ENCODE peak calls at places on chromosomes 11 and 22, in eight cellular contexts. M, O, Q, I, T, W, N and Y are unnamed samples.

GRCh38 chr11:103652013-103652412 is 384.4 kb upstream of the DDI1 start:
- DNase-seq in I (no peak), O (no peak), W (peak), Q (no peak), M (no peak), N (peak), T (no peak), Y (no peak)

GRCh38 chr11:67298786-67299185 is 4.5 kb upstream of the SSH3 start:
- DNase-seq in I (no peak), O (no peak), M (no peak), W (no peak), N (no peak), T (no peak), Q (no peak), Y (no peak)

GRCh38 chr11:119530503-119530902 is 107.5 kb upstream of the THY1 start:
- DNase-seq in M (peak), W (no peak), I (no peak), O (no peak), N (no peak), T (no peak), Q (no peak), Y (no peak)

GRCh38 chr22:26169312-26170111 is at the start of gene SEZ6L:
- DNase-seq in T (peak), W (no peak), Q (peak), M (peak), O (peak), N (no peak), I (peak), Y (peak)

GRCh38 chr11:34339149-34340064 is 18.4 kb downstream of the ABTB2 start:
- DNase-seq in T (no peak), O (peak), I (no peak), N (no peak), Q (no peak), W (no peak), M (no peak), Y (peak)

GRCh38 chr11:57641011-57641410 is 8.7 kb downstream of the YPEL4 start:
- DNase-seq in I (no peak), T (no peak), M (no peak), Q (peak), W (no peak), O (no peak), N (no peak), Y (no peak)

GRCh38 chr11:13152736-13153541 is 124.7 kb upstream of the BMAL1 start:
- DNase-seq in T (no peak), I (no peak), N (peak), M (no peak), W (no peak), Q (peak), O (no peak), Y (peak)

GRCh38 chr22:38097058-38097457 is 13.1 kb upstream of the SLC16A8 start:
- DNase-seq in O (no peak), I (no peak), W (no peak), N (no peak), T (no peak), Q (no peak), M (no peak), Y (no peak)